ENCODE peak calls at places on chromosomes 7 and 10, in four cellular contexts. V, N, Q and H are unnamed samples.

GRCh38 chr7:4799508-4800268 is 24.3 kb downstream of the AP5Z1 start:
- DNase-seq in Q (peak; percentile 48), V (peak; percentile 73), N (peak; percentile 72), H (peak; percentile 19)

GRCh38 chr10:32357056-32357735 is 10.2 kb upstream of the EPC1 start:
- DNase-seq in Q (no peak), N (no peak), V (no peak), H (no peak)

GRCh38 chr10:12500406-12501303 is 151.3 kb downstream of the CAMK1D start:
- DNase-seq in Q (no peak), N (no peak), V (peak; percentile 27), H (peak; percentile 58)

GRCh38 chr10:34859170-34859569 is 44.1 kb upstream of the PARD3 start:
- DNase-seq in V (no peak), N (no peak), Q (no peak), H (peak; percentile 10)

GRCh38 chr7:3415730-3416366 is 114.8 kb downstream of the SDK1 start:
- DNase-seq in N (no peak), V (no peak), Q (no peak), H (no peak)

GRCh38 chr10:122323941-122324675 is 50.4 kb upstream of the PLEKHA1 start:
- DNase-seq in V (no peak), Q (no peak), N (no peak), H (no peak)

GRCh38 chr10:114367676-114368391 is 36.5 kb downstream of the AFAP1L2 start:
- DNase-seq in Q (no peak), N (no peak), V (no peak), H (no peak)

GRCh38 chr7:3805151-3805550 is 504.1 kb downstream of the SDK1 start:
- DNase-seq in Q (no peak), V (no peak), N (no peak), H (no peak)

GRCh38 chr7:33852838-33853237 is 52.5 kb upstream of the BMPER start:
- DNase-seq in Q (no peak), N (no peak), V (no peak), H (no peak)

GRCh38 chr10:128776617-128777016 is 650.4 kb upstream of the MKI67 start:
- DNase-seq in N (no peak), Q (no peak), V (no peak), H (no peak)

GRCh38 chr7:92798517-92799249 is 37.7 kb downstream of the CDK6 start:
- DNase-seq in N (no peak), Q (no peak), V (no peak), H (peak; percentile 50)

GRCh38 chr7:5419523-5420107 is 4.0 kb downstream of the TNRC18 start:
- DNase-seq in N (peak; percentile 38), Q (no peak), V (peak; percentile 81), H (no peak)

GRCh38 chr7:29345590-29345989 is 151.0 kb downstream of the CHN2 start:
- DNase-seq in N (peak; percentile 31), Q (peak; percentile 51), V (no peak), H (peak; percentile 63)

GRCh38 chr7:85025312-85025756 is 161.5 kb downstream of the SEMA3D start:
- DNase-seq in Q (no peak), V (peak; percentile 44), N (peak; percentile 49), H (peak; percentile 34)

GRCh38 chr7:36949711-36950600 is 225.7 kb upstream of the AOAH start:
- DNase-seq in V (no peak), Q (no peak), N (no peak), H (no peak)

GRCh38 chr10:126770809-126771208 is 100.3 kb upstream of the C10orf90 start:
- DNase-seq in N (no peak), Q (no peak), V (no peak), H (no peak)

GRCh38 chr10:76583711-76584161 is 1053.9 kb downstream of the KCNMA1 start:
- DNase-seq in N (no peak), Q (no peak), V (no peak), H (peak; percentile 84)

GRCh38 chr10:56605043-56605442 is 244.0 kb upstream of the ZWINT start:
- DNase-seq in V (peak; percentile 33), N (no peak), Q (no peak), H (peak; percentile 34)

GRCh38 chr7:140348161-140348849 is 50.0 kb downstream of the SLC37A3 start:
- DNase-seq in V (no peak), Q (no peak), N (no peak), H (peak; percentile 56)

GRCh38 chr7:140345426-140345825 is 52.9 kb downstream of the SLC37A3 start:
- DNase-seq in V (no peak), Q (no peak), N (no peak), H (no peak)

GRCh38 chr7:140347218-140347617 is 51.1 kb downstream of the SLC37A3 start:
- DNase-seq in V (no peak), Q (no peak), N (no peak), H (no peak)

DNA sequence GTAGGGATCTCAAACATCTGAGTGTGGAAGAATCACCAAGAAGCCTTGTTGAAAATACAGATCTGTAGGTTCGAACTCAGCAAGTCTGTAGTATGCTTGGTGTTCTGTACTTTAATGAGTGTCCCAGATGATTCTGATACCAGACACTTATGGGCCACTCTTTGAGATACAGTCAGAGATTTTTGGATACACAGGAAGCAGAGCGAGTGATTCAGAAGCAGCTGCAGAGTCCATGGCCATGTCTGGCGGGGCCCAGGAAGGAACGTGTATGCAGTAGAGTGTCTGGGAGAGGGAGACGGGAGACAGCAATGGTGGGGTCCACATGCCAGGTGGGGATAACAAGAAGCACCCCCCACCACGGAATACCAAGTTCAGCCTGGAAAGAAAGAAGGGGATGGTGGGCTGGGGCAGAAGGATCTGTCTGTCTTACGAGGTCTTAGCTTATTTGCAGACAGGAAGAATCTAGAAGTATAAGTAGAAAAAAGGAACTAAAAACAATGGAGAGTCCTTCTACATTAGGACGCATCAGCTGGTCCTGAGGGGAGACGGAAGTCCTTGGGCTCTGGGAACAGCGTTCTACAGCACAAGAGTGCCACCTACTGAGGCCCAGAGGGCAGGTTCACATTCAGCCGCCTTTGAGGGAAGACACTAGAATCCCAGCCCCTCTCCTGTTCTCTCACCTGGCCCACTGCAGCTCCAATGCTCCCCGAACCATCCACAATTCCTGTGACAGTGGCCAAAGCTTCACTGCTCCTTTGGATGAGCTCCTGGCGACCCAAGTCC is 55.4 kb downstream of the SLC37A3 start:
- DNase-seq in Q (peak; percentile 69), V (no peak), N (peak; percentile 24), H (peak; percentile 74)
- H3K36me3 ChIP-seq in Q (peaks cover 73% of the 10 kb centered on the region), V (no peaks in the 10 kb centered on the region), N (peaks cover 40% of the 10 kb centered on the region), H (peaks cover 16% of the 10 kb centered on the region)

GRCh38 chr10:90787906-90788491 is 69.8 kb downstream of the HTR7 start:
- DNase-seq in N (no peak), Q (no peak), V (no peak), H (peak; percentile 43)
- TF ChIP-seq CTCF in N (peak; percentile 80), Q (peak; percentile 78), V (peak; percentile 49), H (peak; percentile 92)

DNA sequence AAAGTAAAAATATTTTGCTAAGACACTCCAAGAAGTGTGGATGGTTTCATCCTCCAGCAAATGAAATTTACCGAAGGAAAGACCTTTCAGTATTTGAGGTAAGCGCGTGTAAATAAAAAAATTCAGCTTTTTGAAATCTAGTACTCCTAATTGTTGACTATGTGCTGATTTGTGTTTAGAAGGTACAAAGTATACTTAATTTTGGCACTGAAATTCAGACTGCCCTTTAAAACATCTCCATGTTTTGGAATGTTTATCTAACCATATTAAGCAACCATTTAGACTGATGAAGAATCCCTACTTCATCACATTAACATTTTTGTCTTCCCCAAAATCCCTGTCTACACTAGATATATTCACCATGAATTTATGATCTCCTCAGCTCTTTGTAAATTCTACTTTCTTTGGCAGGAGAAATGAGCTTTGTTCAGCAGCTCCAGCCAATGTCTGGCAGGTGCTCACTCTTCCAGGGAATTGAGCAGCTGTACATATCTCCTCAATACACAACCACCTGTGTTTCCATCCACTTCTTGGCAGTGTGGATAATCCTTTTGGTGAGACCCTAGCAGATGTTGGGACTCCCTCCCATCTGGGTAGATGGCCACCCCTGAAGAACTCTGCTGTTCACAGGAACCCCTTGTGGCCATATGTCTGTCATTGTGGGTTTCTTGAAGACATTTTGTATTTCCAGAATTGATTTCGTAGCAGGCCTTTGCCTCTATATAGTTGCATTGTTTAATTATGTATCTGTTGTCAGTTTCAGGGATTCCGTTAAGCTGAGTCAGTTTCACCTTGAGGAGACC is 129.4 kb upstream of the SAMD8 start:
- DNase-seq in V (no peak), N (no peak), Q (no peak), H (no peak)
- H3K36me3 ChIP-seq in V (peaks cover 13% of the 10 kb centered on the region), N (peaks cover 79% of the 10 kb centered on the region), Q (peaks cover 50% of the 10 kb centered on the region), H (peaks cover 49% of the 10 kb centered on the region)

DNA sequence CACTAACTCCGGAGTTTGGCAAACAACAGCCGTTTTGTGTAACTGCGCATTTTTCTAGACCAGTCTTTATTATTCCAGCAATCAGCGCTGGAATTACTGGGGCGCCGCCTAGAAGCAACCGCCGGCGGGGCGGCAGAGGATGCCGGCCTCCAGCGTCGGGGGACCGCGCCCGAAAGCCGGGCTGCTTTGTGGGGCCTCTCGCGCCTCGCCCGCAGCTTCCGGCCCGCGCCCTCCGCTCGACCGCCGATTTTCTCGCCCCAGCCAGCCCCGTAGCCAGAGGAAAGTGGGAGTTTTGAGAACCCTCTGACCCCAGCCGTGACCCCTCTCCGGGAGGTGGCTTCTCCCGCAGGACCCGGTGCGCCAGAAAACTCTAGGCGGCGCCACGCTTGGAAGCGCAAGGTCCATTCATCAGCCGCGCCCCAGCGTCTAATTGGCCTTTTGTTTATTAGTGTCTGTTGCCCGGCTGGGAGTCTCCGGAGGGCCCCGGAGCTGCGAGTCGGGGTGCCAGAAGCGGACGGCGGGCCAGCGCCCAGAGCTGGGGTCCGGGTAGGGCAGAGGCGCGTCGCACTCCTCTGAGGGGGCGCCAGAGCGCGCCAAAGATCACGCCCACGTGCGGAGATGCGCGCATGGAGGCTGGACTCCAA is 10.7 kb downstream of the EMX2 start:
- DNase-seq in Q (no peak), N (no peak), V (peak; percentile 84), H (no peak)
- TF ChIP-seq CTCF in Q (no peak), N (no peak), V (peak; percentile 4), H (no peak)

GRCh38 chr7:47526466-47526865 is 55.4 kb downstream of the TNS3 start:
- DNase-seq in V (peak; percentile 38), Q (no peak), N (no peak), H (no peak)
- H3K36me3 ChIP-seq in V (peaks cover 47% of the 10 kb centered on the region), Q (peaks cover 37% of the 10 kb centered on the region), N (no peaks in the 10 kb centered on the region), H (no peaks in the 10 kb centered on the region)

DNA sequence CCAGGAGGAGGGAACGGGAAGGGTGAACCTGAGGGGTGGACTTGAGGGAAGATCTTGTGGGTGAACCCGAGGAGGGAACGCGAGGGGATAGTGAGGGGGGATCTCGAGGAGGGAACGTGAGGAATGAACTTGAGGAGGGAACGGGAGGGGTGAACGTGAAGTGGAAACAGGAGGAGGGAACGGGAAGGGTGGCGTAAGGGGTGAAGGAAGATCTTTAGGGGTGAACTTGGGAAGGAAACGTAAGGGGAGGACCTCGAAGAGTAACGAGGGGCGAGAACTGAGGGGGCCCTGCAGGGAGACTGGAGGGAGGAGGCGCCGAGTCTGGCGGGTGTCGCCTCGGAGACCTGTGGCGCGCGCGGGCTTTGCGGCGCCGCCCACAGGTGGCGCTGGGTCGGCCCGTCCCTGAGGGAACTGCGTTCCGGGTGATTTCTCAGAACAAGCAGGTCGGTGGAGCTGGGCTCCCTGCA is 677 bp downstream of the MYO3A start:
- DNase-seq in V (peak; percentile 59), Q (no peak), N (no peak), H (peak; percentile 58)
- TF ChIP-seq CTCF in V (peak; percentile 20), Q (peak; percentile 40), N (peak; percentile 46), H (peak; percentile 30)

DNA sequence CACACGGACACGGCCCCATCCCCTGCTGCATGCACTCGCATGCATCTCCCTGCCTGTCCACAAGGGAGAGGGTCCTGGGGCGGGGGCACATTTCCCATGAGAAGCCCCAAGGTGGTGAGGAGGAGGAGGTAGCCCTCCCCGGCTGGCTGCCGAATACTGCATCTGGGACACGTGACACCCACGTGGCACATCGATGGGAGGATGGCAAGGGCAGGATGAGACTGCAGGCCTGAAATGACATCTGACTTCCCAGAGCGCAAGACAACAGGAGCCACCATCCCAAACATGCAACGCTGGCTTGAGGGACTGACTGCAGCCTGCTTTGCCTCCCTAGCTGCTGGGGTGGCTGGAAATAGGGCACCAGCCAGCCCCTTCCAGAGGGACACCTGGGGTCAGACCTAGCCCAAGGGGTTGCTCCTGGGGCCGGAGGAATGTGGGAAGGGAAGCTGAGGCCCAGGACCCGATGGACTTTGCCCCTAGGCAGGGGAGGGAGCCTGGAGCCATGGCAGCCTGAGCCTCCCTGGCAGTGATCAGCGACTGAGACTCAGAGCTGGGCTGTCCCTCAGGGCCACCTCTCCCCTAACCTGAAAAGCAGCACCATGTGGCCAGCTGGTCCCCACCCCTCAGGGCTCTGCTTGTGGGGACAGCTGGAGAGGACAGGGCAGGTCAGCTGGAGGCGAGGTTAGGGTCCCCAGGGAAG is 16.1 kb downstream of the BUD23 start:
- DNase-seq in N (no peak), V (no peak), Q (no peak), H (no peak)
- H3K36me3 ChIP-seq in N (peaks cover 59% of the 10 kb centered on the region), V (peaks cover 27% of the 10 kb centered on the region), Q (peaks cover 53% of the 10 kb centered on the region), H (peaks cover 15% of the 10 kb centered on the region)